ENCODE peak calls at places on chromosomes 13 and 19, in ten cellular contexts. One of them, this sample, is unnamed.

GRCh38 chr13:80921971-80922370 is 581.0 kb upstream of the SPRY2 start:
- DNase-seq in frontal cortex: no peak
- DNase-seq in Karpas-422: no peak
- DNase-seq in GM12864: no peak
- DNase-seq in right atrium auricular region: no peak
- DNase-seq in tibial artery: no peak
- DNase-seq in left colon: no peak
- DNase-seq in activated T-cell treated with anti-CD3 and anti-CD28 coated beads, Interleukin-2, amount 50 U/mL, for 72 hours: no peak
- DNase-seq in AG08396: no peak
- DNase-seq in NCI-H1105: no peak
- DNase-seq in this sample: no peak

GRCh38 chr19:54282706-54283105 is 1.8 kb upstream of the LILRB2 start:
- DNase-seq in frontal cortex: no peak
- DNase-seq in Karpas-422: no peak
- DNase-seq in GM12864: no peak
- DNase-seq in right atrium auricular region: peak; percentile 44
- DNase-seq in tibial artery: no peak
- DNase-seq in left colon: no peak
- DNase-seq in activated T-cell treated with anti-CD3 and anti-CD28 coated beads, Interleukin-2, amount 50 U/mL, for 72 hours: no peak
- DNase-seq in AG08396: no peak
- DNase-seq in NCI-H1105: no peak
- DNase-seq in this sample: no peak

GRCh38 chr19:7986321-7987083 is 18.9 kb downstream of the ELAVL1 start:
- DNase-seq in frontal cortex: no peak
- DNase-seq in Karpas-422: no peak
- DNase-seq in GM12864: no peak
- DNase-seq in right atrium auricular region: no peak
- DNase-seq in tibial artery: no peak
- DNase-seq in left colon: no peak
- DNase-seq in activated T-cell treated with anti-CD3 and anti-CD28 coated beads, Interleukin-2, amount 50 U/mL, for 72 hours: no peak
- DNase-seq in AG08396: peak; percentile 67
- DNase-seq in NCI-H1105: no peak
- DNase-seq in this sample: no peak

GRCh38 chr13:78298657-78299056 is 304.7 kb downstream of the POU4F1 start:
- DNase-seq in frontal cortex: no peak
- DNase-seq in Karpas-422: no peak
- DNase-seq in GM12864: no peak
- DNase-seq in right atrium auricular region: no peak
- DNase-seq in tibial artery: no peak
- DNase-seq in left colon: no peak
- DNase-seq in activated T-cell treated with anti-CD3 and anti-CD28 coated beads, Interleukin-2, amount 50 U/mL, for 72 hours: no peak
- DNase-seq in AG08396: no peak
- DNase-seq in NCI-H1105: no peak
- DNase-seq in this sample: no peak

GRCh38 chr19:56142897-56143434 is 1.9 kb downstream of the ZNF444 start:
- DNase-seq in frontal cortex: no peak
- DNase-seq in Karpas-422: no peak
- DNase-seq in GM12864: no peak
- DNase-seq in right atrium auricular region: no peak
- DNase-seq in tibial artery: no peak
- DNase-seq in left colon: no peak
- DNase-seq in activated T-cell treated with anti-CD3 and anti-CD28 coated beads, Interleukin-2, amount 50 U/mL, for 72 hours: no peak
- DNase-seq in AG08396: no peak
- DNase-seq in NCI-H1105: no peak
- DNase-seq in this sample: no peak

GRCh38 chr19:30646806-30647205 is 274.6 kb downstream of the ZNF536 start:
- DNase-seq in frontal cortex: no peak
- DNase-seq in Karpas-422: no peak
- DNase-seq in GM12864: no peak
- DNase-seq in right atrium auricular region: no peak
- DNase-seq in tibial artery: no peak
- DNase-seq in left colon: no peak
- DNase-seq in activated T-cell treated with anti-CD3 and anti-CD28 coated beads, Interleukin-2, amount 50 U/mL, for 72 hours: no peak
- DNase-seq in AG08396: no peak
- DNase-seq in NCI-H1105: no peak
- DNase-seq in this sample: no peak

GRCh38 chr19:1658446-1659433 is 6.3 kb upstream of the TCF3 start:
- DNase-seq in frontal cortex: no peak
- DNase-seq in Karpas-422: no peak
- DNase-seq in GM12864: no peak
- DNase-seq in right atrium auricular region: no peak
- DNase-seq in tibial artery: no peak
- DNase-seq in left colon: no peak
- DNase-seq in activated T-cell treated with anti-CD3 and anti-CD28 coated beads, Interleukin-2, amount 50 U/mL, for 72 hours: no peak
- DNase-seq in AG08396: no peak
- DNase-seq in NCI-H1105: no peak
- DNase-seq in this sample: no peak

GRCh38 chr19:39839678-39840327 is 5.8 kb upstream of the DYRK1B start:
- DNase-seq in frontal cortex: no peak
- DNase-seq in Karpas-422: no peak
- DNase-seq in GM12864: no peak
- DNase-seq in right atrium auricular region: no peak
- DNase-seq in tibial artery: no peak
- DNase-seq in left colon: no peak
- DNase-seq in activated T-cell treated with anti-CD3 and anti-CD28 coated beads, Interleukin-2, amount 50 U/mL, for 72 hours: no peak
- DNase-seq in AG08396: no peak
- DNase-seq in NCI-H1105: no peak
- DNase-seq in this sample: no peak

GRCh38 chr13:45205124-45205523 is 4.3 kb upstream of the KCTD4 start:
- DNase-seq in frontal cortex: no peak
- DNase-seq in Karpas-422: no peak
- DNase-seq in GM12864: no peak
- DNase-seq in right atrium auricular region: no peak
- DNase-seq in tibial artery: no peak
- DNase-seq in left colon: no peak
- DNase-seq in activated T-cell treated with anti-CD3 and anti-CD28 coated beads, Interleukin-2, amount 50 U/mL, for 72 hours: no peak
- DNase-seq in AG08396: no peak
- DNase-seq in NCI-H1105: no peak
- DNase-seq in this sample: no peak

GRCh38 chr19:8302357-8302691 is 5.8 kb downstream of the CD320 start:
- DNase-seq in frontal cortex: no peak
- DNase-seq in Karpas-422: no peak
- DNase-seq in GM12864: no peak
- DNase-seq in right atrium auricular region: peak; percentile 58
- DNase-seq in tibial artery: peak; percentile 66
- DNase-seq in left colon: no peak
- DNase-seq in activated T-cell treated with anti-CD3 and anti-CD28 coated beads, Interleukin-2, amount 50 U/mL, for 72 hours: no peak
- DNase-seq in AG08396: no peak
- DNase-seq in NCI-H1105: no peak
- DNase-seq in this sample: peak; percentile 5

GRCh38 chr19:31378404-31378803 is 29.2 kb upstream of the TSHZ3 start:
- DNase-seq in frontal cortex: no peak
- DNase-seq in Karpas-422: no peak
- DNase-seq in GM12864: no peak
- DNase-seq in right atrium auricular region: peak; percentile 67
- DNase-seq in tibial artery: no peak
- DNase-seq in left colon: no peak
- DNase-seq in activated T-cell treated with anti-CD3 and anti-CD28 coated beads, Interleukin-2, amount 50 U/mL, for 72 hours: no peak
- DNase-seq in AG08396: peak; percentile 78
- DNase-seq in NCI-H1105: no peak
- DNase-seq in this sample: peak; percentile 63

This sample was measured in ovary.